ENCODE peak calls at places on chromosomes 11 and 22, in four cellular contexts. S is BE2C, E is PC-3, A is colonic mucosa. B is an unnamed sample.
A peak's percentile ranks its signal among the peaks of the same experiment; 100 is the strongest.

GRCh38 chr22:38172489-38173155 is 9.0 kb downstream of the PLA2G6 start:
- DNase-seq in E (peak; percentile 13), A (peak; percentile 81), S (no peak), B (peak; percentile 82)

GRCh38 chr22:46547883-46548244 is 10.4 kb upstream of the CELSR1 start:
- DNase-seq in A (no peak), E (peak; percentile 32), S (no peak), B (peak; percentile 91)

GRCh38 chr11:123145220-123145619 is 49.8 kb downstream of the CLMP start:
- DNase-seq in S (peak; percentile 57), A (no peak), E (peak; percentile 94), B (no peak)

GRCh38 chr11:9315078-9315688 is 790 bp upstream of the TMEM41B start:
- DNase-seq in E (no peak), S (no peak), A (no peak), B (no peak)

GRCh38 chr22:41919357-41920224 is 4.7 kb upstream of the SHISA8 start:
- DNase-seq in A (peak; percentile 84), E (no peak), S (peak; percentile 65), B (peak; percentile 79)

GRCh38 chr11:106421673-106422292 is 344.3 kb downstream of the AASDHPPT start:
- DNase-seq in A (no peak), E (peak; percentile 73), S (no peak), B (no peak)

GRCh38 chr11:119317592-119318239 is 786 bp upstream of the MCAM start:
- DNase-seq in S (no peak), A (no peak), E (no peak), B (no peak)

GRCh38 chr22:28015056-28015445 is 96.0 kb upstream of the PITPNB start:
- DNase-seq in S (peak; percentile 6), E (no peak), A (no peak), B (peak; percentile 11)

GRCh38 chr11:33622806-33623205 is 77.8 kb downstream of the C11orf91 start:
- DNase-seq in A (no peak), S (no peak), E (no peak), B (no peak)

GRCh38 chr11:126546191-126546590 is 190.7 kb downstream of the ST3GAL4 start:
- DNase-seq in S (no peak), A (no peak), E (no peak), B (no peak)
- H3K27me3 ChIP-seq in S (no peaks in the 10 kb centered on the region), A (no peaks in the 10 kb centered on the region), E (peaks cover 67% of the 10 kb centered on the region), B (peaks cover 20% of the 10 kb centered on the region)

GRCh38 chr11:18209058-18209457 is 27.5 kb downstream of the SAA4 start:
- DNase-seq in S (no peak), A (no peak), E (no peak), B (no peak)

GRCh38 chr11:18204771-18205170 is 31.8 kb downstream of the SAA4 start:
- DNase-seq in A (no peak), E (no peak), S (no peak), B (no peak)

GRCh38 chr11:18204220-18204619 is 31.6 kb downstream of the MRGPRX4 start:
- DNase-seq in E (no peak), S (no peak), A (no peak), B (no peak)

GRCh38 chr11:18203723-18204122 is 31.1 kb downstream of the MRGPRX4 start:
- DNase-seq in E (peak; percentile 12), S (peak; percentile 16), A (no peak), B (no peak)
- TF ChIP-seq CTCF in E (peak; percentile 53), S (peak; percentile 49), A (peak; percentile 9), B (peak; percentile 14)

GRCh38 chr11:61762798-61763197 is 10.4 kb downstream of the MYRF start:
- DNase-seq in E (no peak), A (no peak), S (peak; percentile 32), B (no peak)

GRCh38 chr11:61763930-61764605 is 11.6 kb downstream of the MYRF start:
- DNase-seq in E (no peak), A (no peak), S (no peak), B (no peak)

GRCh38 chr11:61766353-61766841 is 14.0 kb downstream of the MYRF start:
- DNase-seq in S (no peak), E (no peak), A (no peak), B (no peak)

GRCh38 chr11:61765550-61766253 is 13.3 kb downstream of the MYRF start:
- DNase-seq in A (no peak), S (no peak), E (no peak), B (no peak)

GRCh38 chr11:61764606-61765260 is 12.3 kb downstream of the MYRF start:
- DNase-seq in E (no peak), S (no peak), A (no peak), B (no peak)
- H3K27me3 ChIP-seq in E (no peaks in the 10 kb centered on the region), S (no peaks in the 10 kb centered on the region), A (no peaks in the 10 kb centered on the region), B (no peaks in the 10 kb centered on the region)

DNA sequence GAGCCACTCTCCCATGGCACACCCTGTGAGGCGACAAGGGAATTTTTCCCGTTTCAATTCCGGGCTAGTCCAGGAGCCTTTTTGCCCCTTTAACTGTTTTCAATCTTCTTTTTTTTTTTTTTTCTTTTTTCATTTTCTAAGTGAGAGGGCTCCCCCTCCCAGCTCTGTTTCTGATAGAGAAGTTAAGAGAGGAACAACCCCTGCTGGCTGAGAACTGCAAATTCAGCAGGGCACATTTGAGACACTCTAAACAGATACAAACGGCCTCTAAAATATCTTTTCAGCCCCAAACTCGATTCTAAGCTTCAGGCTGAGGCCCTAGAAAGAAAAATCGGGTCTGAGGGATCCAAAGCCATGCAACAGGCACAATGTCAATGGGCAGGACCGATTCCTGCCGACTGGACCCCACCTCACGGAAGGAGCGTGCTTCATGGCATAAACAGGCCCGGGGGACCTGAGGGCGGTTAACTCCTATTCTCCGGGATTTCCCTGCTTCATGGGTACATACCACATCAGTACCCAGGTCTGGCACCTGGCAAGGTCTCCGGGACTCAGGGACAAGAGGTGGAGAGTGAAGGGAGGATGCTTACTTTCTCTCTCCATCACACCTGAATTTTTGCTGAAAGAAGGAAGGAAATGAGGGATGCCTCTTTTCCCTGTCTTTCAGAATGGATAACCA is 627.5 kb downstream of the BUD13 start:
- DNase-seq in A (no peak), S (no peak), E (no peak), B (no peak)
- TF ChIP-seq CTCF in A (no peak), S (peak; percentile 36), E (no peak), B (no peak)

GRCh38 chr22:49310354-49310753 is 517.3 kb downstream of the BRD1 start:
- DNase-seq in A (peak; percentile 4), S (no peak), E (no peak), B (no peak)
- H3K27me3 ChIP-seq in A (no peaks in the 10 kb centered on the region), S (no peaks in the 10 kb centered on the region), E (peaks cover 48% of the 10 kb centered on the region), B (peaks cover 5% of the 10 kb centered on the region)